ENCODE peak calls at places on chromosomes 12 and 14, in four cellular contexts. O, A, V and G are unnamed samples.

GRCh38 chr12:45988259-45988658 is 2.1 kb downstream of the SCAF11 start:
- DNase-seq in O (no peak), A (no peak), V (peak; percentile 28), G (no peak)

GRCh38 chr14:63897706-63898105 is 44.9 kb downstream of the SYNE2 start:
- DNase-seq in O (no peak), A (no peak), V (peak; percentile 57), G (no peak)

GRCh38 chr12:127070512-127071157 is 1196.3 kb upstream of the TMEM132C start:
- DNase-seq in O (no peak), A (no peak), V (no peak), G (no peak)

GRCh38 chr12:110531741-110532333 is 29.7 kb downstream of the RAD9B start:
- DNase-seq in O (no peak), A (no peak), V (peak; percentile 48), G (no peak)

GRCh38 chr12:52847335-52848102 is 1.3 kb downstream of the KRT78 start:
- DNase-seq in O (no peak), A (no peak), V (no peak), G (no peak)

GRCh38 chr14:95268350-95268749 is 51.4 kb downstream of the CLMN start:
- DNase-seq in O (no peak), A (no peak), V (no peak), G (no peak)

GRCh38 chr12:13179159-13180074 is 17.1 kb upstream of the EMP1 start:
- DNase-seq in O (no peak), A (no peak), V (peak; percentile 41), G (peak; percentile 60)

GRCh38 chr12:95216704-95217376 is 427 bp downstream of the FGD6 start:
- DNase-seq in O (no peak), A (no peak), V (no peak), G (peak; percentile 73)

GRCh38 chr12:3202734-3203446 is 125.7 kb downstream of the TSPAN9 start:
- DNase-seq in O (no peak), A (peak; percentile 66), V (peak; percentile 53), G (peak; percentile 62)

GRCh38 chr12:27279836-27280235 is 35.8 kb downstream of the STK38L start:
- DNase-seq in O (no peak), A (no peak), V (no peak), G (no peak)
- H2BK5ac ChIP-seq in O (no peak overlapping the region), A (no peak overlapping the region), V (no peak overlapping the region), G (no peak overlapping the region)

GRCh38 chr12:121579190-121579791 is 1.5 kb downstream of the KDM2B start:
- DNase-seq in O (no peak), A (peak; percentile 26), V (peak; percentile 50), G (no peak)

GRCh38 chr12:121582583-121583333 is 1.9 kb upstream of the KDM2B start:
- DNase-seq in O (peak; percentile 82), A (peak; percentile 86), V (no peak), G (peak; percentile 99)

GRCh38 chr12:121579981-121580868 is 598 bp downstream of the KDM2B start:
- DNase-seq in O (peak; percentile 54), A (peak; percentile 85), V (peak; percentile 78), G (peak; percentile 87)

GRCh38 chr12:121580959-121581680 is at the start of gene KDM2B:
- DNase-seq in O (no peak), A (peak; percentile 54), V (peak; percentile 79), G (peak; percentile 90)

DNA sequence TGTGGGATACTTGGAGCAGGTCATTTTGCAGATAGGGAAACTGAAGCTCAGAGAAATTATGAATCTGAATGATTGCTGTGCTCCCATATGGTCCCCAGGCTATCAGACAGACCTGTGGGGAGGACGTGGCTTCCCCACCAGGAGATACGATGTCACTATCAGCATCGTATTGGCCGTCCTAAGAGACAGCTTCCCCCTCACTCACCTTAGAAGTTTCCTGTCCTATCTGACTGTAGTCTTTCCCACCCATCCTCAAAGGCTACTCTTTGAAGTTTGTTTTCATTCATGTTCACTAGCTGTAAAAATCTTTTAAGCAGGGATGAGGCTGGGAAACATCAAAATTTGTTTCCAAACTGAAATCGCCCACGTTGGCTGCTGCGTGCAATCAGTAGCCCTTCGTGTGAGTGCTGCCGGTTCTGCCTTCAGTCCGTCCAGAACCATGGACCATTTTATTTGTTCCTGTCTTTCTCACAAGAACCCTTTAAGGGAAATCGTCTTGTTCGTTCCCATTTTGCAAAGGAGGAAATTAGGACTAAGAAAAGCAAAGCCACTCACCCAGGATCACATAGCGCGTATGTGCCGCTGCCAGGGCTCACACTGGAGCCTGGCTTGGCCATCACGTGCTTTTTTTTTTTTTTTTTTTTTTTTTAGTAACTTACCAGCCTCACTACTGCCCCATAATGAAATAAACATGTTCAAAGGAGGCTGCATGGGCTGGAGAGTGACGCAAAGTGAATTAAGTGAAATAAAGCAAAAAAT is 1.0 kb upstream of the KDM2B start:
- DNase-seq in O (no peak), A (peak; percentile 8), V (peak; percentile 68), G (peak; percentile 75)
- H3K9ac ChIP-seq in O (no peak overlapping the region), A (peak overlapping the region; percentile 87), V (peak overlapping the region; percentile 95), G (peak overlapping the region; percentile 92)

DNA sequence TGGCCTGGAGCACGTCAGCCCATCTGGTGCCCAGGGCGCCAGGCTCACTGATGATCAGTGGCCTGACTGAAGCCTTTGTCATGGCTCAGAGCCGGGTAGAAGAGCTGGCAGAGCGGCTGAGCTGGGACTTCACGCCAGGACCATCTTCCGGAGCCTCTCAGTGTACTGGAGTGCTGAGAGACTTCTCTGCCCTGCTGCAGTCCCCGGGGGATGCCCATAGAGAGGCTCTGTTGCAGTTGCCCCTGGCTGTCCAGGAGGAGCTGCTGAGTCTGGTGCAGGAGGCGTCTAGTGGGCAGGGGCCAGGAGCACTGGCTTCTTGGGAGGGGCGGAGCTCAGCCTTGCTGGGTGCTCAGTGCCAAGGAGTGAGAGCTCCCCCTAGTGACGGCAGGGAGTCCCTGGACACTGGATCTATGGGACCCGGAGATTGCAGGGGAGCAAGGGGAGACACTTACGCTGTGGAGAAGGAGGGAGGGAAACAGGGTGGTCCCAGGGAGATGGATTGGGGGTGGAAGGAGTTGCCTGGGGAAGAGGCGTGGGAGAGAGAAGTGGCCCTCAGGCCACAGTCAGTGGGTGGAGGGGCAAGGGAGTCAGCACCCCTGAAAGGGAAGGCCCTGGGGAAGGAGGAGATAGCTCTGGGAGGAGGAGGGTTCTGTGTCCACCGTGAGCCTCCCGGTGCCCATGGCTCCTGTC is 2.0 kb downstream of the KHNYN start:
- DNase-seq in O (peak; percentile 95), A (peak; percentile 88), V (peak; percentile 95), G (peak; percentile 97)
- H3K4me3 ChIP-seq in O (no peak overlapping the region), A (no peak overlapping the region), V (peak overlapping the region; percentile 99), G (no peak overlapping the region)

GRCh38 chr12:64568313-64568712 is 42.0 kb upstream of the RASSF3 start:
- DNase-seq in O (no peak), A (no peak), V (no peak), G (peak; percentile 49)

GRCh38 chr12:64567570-64567969 is 42.7 kb upstream of the RASSF3 start:
- DNase-seq in O (no peak), A (no peak), V (no peak), G (no peak)

GRCh38 chr12:64566122-64566521 is 44.2 kb upstream of the RASSF3 start:
- DNase-seq in O (no peak), A (no peak), V (no peak), G (no peak)

GRCh38 chr12:64569923-64570595 is 40.2 kb upstream of the RASSF3 start:
- DNase-seq in O (no peak), A (no peak), V (no peak), G (no peak)

GRCh38 chr12:64566882-64567517 is 43.3 kb upstream of the RASSF3 start:
- DNase-seq in O (no peak), A (no peak), V (no peak), G (peak; percentile 54)
- H2BK5ac ChIP-seq in O (peak overlapping the region; percentile 66), A (no peak overlapping the region), V (no peak overlapping the region), G (no peak overlapping the region)

GRCh38 chr14:105482486-105483110 is 4.1 kb upstream of the CRIP1 start:
- DNase-seq in O (no peak), A (no peak), V (no peak), G (no peak)
- H3K9ac ChIP-seq in O (no peak overlapping the region), A (peak overlapping the region; percentile 61), V (peak overlapping the region; percentile 97), G (no peak overlapping the region)

GRCh38 chr14:52003324-52003723 is 14.0 kb downstream of the RTRAF start:
- DNase-seq in O (no peak), A (no peak), V (no peak), G (no peak)
- H3K4me3 ChIP-seq in O (no peak overlapping the region), A (no peak overlapping the region), V (no peak overlapping the region), G (no peak overlapping the region)

GRCh38 chr14:68789798-68790655 is 2.8 kb downstream of the ZFP36L1 start:
- DNase-seq in O (no peak), A (no peak), V (peak; percentile 49), G (no peak)

GRCh38 chr14:68792022-68792829 is 641 bp downstream of the ZFP36L1 start:
- DNase-seq in O (no peak), A (no peak), V (no peak), G (peak; percentile 60)

GRCh38 chr14:68792830-68793733 is at the start of gene ZFP36L1:
- DNase-seq in O (peak; percentile 89), A (peak; percentile 98), V (peak; percentile 99), G (peak; percentile 99)

GRCh38 chr14:68790656-68791077 is 2.2 kb downstream of the ZFP36L1 start:
- DNase-seq in O (no peak), A (no peak), V (no peak), G (peak; percentile 22)

DNA sequence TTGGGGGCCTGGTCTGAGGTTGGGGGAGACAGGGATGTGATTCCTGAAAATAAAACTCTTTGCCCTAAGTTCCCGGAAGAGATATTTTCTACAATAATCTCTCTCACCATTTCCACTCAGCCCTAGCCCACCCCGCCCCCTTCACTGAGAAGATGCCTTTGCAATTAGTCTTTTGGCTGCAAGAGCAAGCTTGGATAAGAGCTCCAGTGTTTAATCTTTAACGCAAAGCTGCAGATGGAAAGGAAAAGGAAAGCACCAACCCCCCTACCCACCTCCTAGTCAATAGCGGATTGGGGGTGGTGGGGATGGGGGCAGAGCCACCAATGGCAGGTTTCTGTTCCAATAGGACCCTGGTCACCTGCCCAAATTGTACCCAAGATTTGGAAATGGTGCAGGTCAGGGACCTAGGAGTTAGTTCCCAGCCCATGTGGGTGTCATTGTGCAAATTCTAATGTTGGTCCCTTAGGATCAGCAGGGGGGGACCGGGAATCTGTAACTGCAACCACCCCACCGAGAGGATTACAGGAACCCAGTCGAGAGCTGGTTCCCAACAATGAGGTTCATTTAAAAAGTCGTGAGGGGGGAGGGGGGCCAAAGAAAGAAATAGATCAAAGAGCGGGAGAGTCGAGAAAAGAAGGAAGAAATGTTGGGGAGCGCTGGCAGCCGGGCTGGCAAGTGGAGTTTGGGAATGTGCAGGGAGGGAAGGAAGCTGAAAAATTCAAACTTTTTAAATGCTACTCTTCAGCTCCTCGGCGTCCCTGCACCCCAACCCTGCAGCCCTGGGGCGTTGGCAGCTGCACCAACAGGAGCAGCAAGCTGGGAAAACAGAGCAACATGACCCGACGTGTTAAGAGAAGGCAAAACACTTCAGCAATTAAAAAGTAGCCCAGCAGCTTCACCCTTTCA is 1.5 kb downstream of the ZFP36L1 start:
- DNase-seq in O (no peak), A (no peak), V (peak; percentile 47), G (peak; percentile 55)
- H2BK5ac ChIP-seq in O (peak overlapping the region; percentile 97), A (no peak overlapping the region), V (peak overlapping the region; percentile 11), G (no peak overlapping the region)

GRCh38 chr12:79988368-79988767 is 53.5 kb upstream of the PPP1R12A start:
- DNase-seq in O (no peak), A (no peak), V (peak; percentile 52), G (no peak)

GRCh38 chr12:79983969-79984629 is 49.2 kb upstream of the PPP1R12A start:
- DNase-seq in O (no peak), A (no peak), V (peak; percentile 41), G (no peak)

GRCh38 chr12:79982371-79983062 is 47.6 kb upstream of the PPP1R12A start:
- DNase-seq in O (no peak), A (no peak), V (no peak), G (no peak)

GRCh38 chr12:79978692-79979091 is 43.8 kb upstream of the PPP1R12A start:
- DNase-seq in O (no peak), A (no peak), V (no peak), G (no peak)

GRCh38 chr12:79983492-79983891 is 48.6 kb upstream of the PPP1R12A start:
- DNase-seq in O (no peak), A (no peak), V (peak; percentile 77), G (no peak)
- H3K9ac ChIP-seq in O (no peak overlapping the region), A (no peak overlapping the region), V (peak overlapping the region; percentile 68), G (no peak overlapping the region)